ENCODE peak calls at places on chromosomes 12 and 14, in eight cellular contexts. F, H, P, V, K, I, T and O are unnamed samples.

GRCh38 chr12:15546102-15546701 is 223.9 kb downstream of the PTPRO start:
- DNase-seq in T (no peak), F (no peak), K (peak), V (no peak), I (no peak), H (no peak), P (no peak), O (peak)

GRCh38 chr14:90666571-90666970 is 149.7 kb downstream of the TTC7B start:
- DNase-seq in V (no peak), P (no peak), K (no peak), F (no peak), I (no peak), H (no peak), T (no peak), O (no peak)

GRCh38 chr14:103118663-103119404 is 4.4 kb upstream of the TNFAIP2 start:
- DNase-seq in F (peak), I (no peak), T (peak), K (no peak), P (no peak), V (no peak), H (no peak), O (no peak)

GRCh38 chr12:5003025-5003666 is 40.5 kb upstream of the KCNA5 start:
- DNase-seq in P (peak), H (peak), K (peak), F (peak), I (peak), V (no peak), T (peak), O (peak)

GRCh38 chr12:84954415-84954814 is 41.8 kb upstream of the SLC6A15 start:
- DNase-seq in P (no peak), I (no peak), K (no peak), H (no peak), T (no peak), F (no peak), V (no peak), O (no peak)

GRCh38 chr12:57332646-57333312 is 81.8 kb upstream of the STAC3 start:
- DNase-seq in P (no peak), F (no peak), V (no peak), T (no peak), K (no peak), H (no peak), I (no peak), O (no peak)

GRCh38 chr12:76274699-76275098 is 73.5 kb downstream of the BBS10 start:
- DNase-seq in K (no peak), P (peak), H (no peak), I (no peak), T (no peak), V (no peak), F (no peak), O (no peak)

GRCh38 chr14:88426271-88426670 is 40.8 kb downstream of the SPATA7 start:
- DNase-seq in K (no peak), F (no peak), T (no peak), I (no peak), V (no peak), P (peak), H (no peak), O (no peak)

GRCh38 chr12:43728698-43729097 is 29.9 kb downstream of the PUS7L start:
- DNase-seq in F (no peak), K (no peak), T (no peak), P (no peak), I (no peak), H (no peak), V (no peak), O (no peak)

GRCh38 chr12:43730283-43730682 is 28.3 kb downstream of the PUS7L start:
- DNase-seq in K (no peak), H (no peak), F (no peak), I (no peak), T (no peak), P (no peak), V (no peak), O (no peak)

GRCh38 chr12:43722621-43723020 is 36.0 kb downstream of the PUS7L start:
- DNase-seq in K (no peak), V (no peak), H (no peak), P (no peak), T (no peak), F (no peak), I (no peak), O (no peak)

GRCh38 chr12:43723134-43723533 is 35.5 kb downstream of the PUS7L start:
- DNase-seq in P (no peak), F (no peak), I (no peak), K (no peak), H (no peak), V (no peak), T (no peak), O (no peak)

DNA sequence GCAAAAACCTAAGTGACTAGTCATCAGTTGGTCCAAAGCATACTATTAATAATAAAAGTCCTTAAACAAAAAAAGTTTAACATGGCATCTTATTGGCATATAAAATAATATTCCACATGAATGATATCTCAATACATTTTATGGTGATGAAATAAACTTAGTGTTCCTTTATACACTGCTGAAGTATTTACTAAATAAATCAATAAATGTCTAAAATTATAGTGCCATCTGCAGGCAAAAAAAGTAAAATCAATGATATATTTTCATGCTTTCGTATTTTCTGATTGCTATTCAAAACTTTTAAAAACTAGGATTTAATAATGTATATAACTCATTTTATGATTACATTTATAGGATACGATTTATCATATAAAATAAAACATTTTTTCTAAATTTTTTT is 30.5 kb downstream of the PUS7L start:
- DNase-seq in H (no peak), P (no peak), K (no peak), V (no peak), T (no peak), I (no peak), F (no peak), O (no peak)
- TF ChIP-seq CTCF in H (no peak), P (peak), K (peak), V (peak), T (no peak), I (peak), F (no peak), O (no peak)

DNA sequence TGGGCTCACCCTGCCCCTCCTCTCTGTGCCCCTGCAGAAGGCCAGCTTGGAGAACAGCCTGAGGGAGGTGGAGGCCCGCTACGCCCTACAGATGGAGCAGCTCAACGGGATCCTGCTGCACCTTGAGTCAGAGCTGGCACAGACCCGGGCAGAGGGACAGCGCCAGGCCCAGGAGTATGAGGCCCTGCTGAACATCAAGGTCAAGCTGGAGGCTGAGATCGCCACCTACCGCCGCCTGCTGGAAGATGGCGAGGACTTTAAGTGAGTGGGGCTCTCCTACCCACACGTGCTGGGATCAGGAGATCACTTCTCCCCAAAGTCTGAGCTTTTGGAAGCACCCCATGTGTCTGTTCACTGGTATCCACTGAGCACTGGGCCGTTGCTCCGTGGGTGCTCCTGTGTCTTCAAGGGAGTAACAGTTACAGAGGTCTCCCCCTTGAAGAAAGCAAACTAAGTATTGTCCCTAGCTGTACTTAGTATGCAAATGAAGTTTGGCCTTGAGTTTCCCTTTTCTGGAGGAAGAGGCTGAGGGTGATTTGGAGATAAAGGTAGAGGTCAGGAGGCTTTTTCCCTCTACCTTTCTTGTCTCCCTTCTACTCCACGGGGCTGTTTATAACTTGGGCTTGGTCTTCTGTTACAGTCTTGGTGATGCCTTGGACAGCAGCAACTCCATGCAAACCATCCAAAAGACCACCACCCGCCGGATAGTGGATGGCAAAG is 3.3 kb downstream of the KRT18 start:
- DNase-seq in V (no peak), P (no peak), T (no peak), I (no peak), F (peak), H (peak), K (no peak), O (no peak)
- TF ChIP-seq CTCF in V (no peak), P (no peak), T (no peak), I (peak), F (no peak), H (peak), K (peak), O (peak)

GRCh38 chr12:65923228-65923627 is 98.9 kb downstream of the HMGA2 start:
- DNase-seq in P (no peak), H (no peak), V (no peak), T (no peak), K (peak), F (no peak), I (no peak), O (peak)
- TF ChIP-seq CTCF in P (peak), H (no peak), V (no peak), T (no peak), K (peak), F (no peak), I (peak), O (peak)

DNA sequence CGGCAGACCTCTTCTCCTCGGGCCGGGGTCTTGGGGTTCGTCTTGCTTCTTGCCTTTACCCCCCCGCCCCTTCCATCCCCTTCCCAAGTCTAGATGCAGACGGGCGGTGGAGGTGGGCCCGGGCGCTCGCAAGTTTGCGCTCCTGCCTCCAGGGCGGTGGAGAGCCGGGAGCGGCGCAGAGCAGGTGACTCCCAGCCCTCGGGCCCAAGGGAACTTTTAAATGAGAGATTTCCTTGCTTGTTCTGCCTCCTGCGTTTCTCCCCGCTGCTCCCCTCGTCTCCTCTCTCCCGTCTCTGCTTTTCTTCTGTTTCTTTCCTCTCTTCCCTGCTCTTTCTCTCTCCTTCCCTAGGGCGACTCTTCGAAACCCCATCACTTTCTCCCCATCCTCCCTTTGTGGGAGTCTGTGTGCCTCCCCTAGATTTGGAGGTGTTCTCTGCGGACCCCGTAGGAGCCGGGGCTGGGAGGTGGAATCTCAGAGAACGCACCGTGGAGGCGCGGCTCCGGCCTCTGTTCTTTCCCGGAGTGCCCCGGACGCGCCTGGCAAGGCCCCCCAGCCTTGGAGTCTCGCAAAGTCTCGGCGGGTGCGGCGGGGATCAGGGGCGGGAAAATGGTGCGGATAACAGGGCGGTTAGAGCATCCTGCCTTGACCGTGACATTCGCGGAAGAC is 114.7 kb upstream of the MYL2 start:
- DNase-seq in I (peak), H (no peak), K (no peak), F (no peak), P (no peak), V (no peak), T (no peak), O (no peak)
- TF ChIP-seq CTCF in I (no peak), H (no peak), K (no peak), F (no peak), P (no peak), V (no peak), T (no peak), O (no peak)

GRCh38 chr14:36069535-36069900 is 107.0 kb downstream of the PTCSC3 start:
- DNase-seq in I (peak), H (peak), F (peak), T (no peak), K (peak), V (no peak), P (peak), O (peak)
- TF ChIP-seq CTCF in I (peak), H (peak), F (no peak), T (no peak), K (peak), V (peak), P (peak), O (peak)

GRCh38 chr14:80572666-80573065 is 361.4 kb upstream of the DIO2 start:
- DNase-seq in I (no peak), V (no peak), K (no peak), P (no peak), T (no peak), F (no peak), H (no peak), O (no peak)
- TF ChIP-seq CTCF in I (no peak), V (no peak), K (no peak), P (no peak), T (no peak), F (no peak), H (no peak), O (no peak)